ENCODE peak calls at places on chromosomes 3 and 15, in eight cellular contexts. One of them, this sample, is unnamed.

GRCh38 chr3:37626722-37627565 is 234.7 kb upstream of the CTDSPL start:
- DNase-seq in GM20000: no peak
- DNase-seq in spleen: no peak
- DNase-seq in left lung: no peak
- DNase-seq in GM23338: no peak
- DNase-seq in AG04450: no peak
- DNase-seq in Panc1: no peak
- DNase-seq in activated CD8-positive, alpha-beta T cell treated with anti-CD3 and anti-CD28 coated beads for 36 hours: no peak
- DNase-seq in this sample: no peak

GRCh38 chr15:78131295-78132021 is at the start of gene CIB2:
- DNase-seq in GM20000: peak
- DNase-seq in spleen: peak
- DNase-seq in left lung: peak
- DNase-seq in GM23338: peak
- DNase-seq in AG04450: peak
- DNase-seq in Panc1: no peak
- DNase-seq in activated CD8-positive, alpha-beta T cell treated with anti-CD3 and anti-CD28 coated beads for 36 hours: peak
- DNase-seq in this sample: peak

GRCh38 chr3:126083913-126084514 is at the start of gene SLC41A3:
- DNase-seq in GM20000: peak
- DNase-seq in spleen: peak
- DNase-seq in left lung: peak
- DNase-seq in GM23338: peak
- DNase-seq in AG04450: peak
- DNase-seq in Panc1: peak
- DNase-seq in activated CD8-positive, alpha-beta T cell treated with anti-CD3 and anti-CD28 coated beads for 36 hours: peak
- DNase-seq in this sample: peak

GRCh38 chr3:468172-468571 is 271.6 kb downstream of the CHL1 start:
- DNase-seq in GM20000: no peak
- DNase-seq in spleen: no peak
- DNase-seq in left lung: no peak
- DNase-seq in GM23338: peak
- DNase-seq in AG04450: no peak
- DNase-seq in Panc1: peak
- DNase-seq in activated CD8-positive, alpha-beta T cell treated with anti-CD3 and anti-CD28 coated beads for 36 hours: no peak
- DNase-seq in this sample: no peak

GRCh38 chr3:50299929-50300680 is 900 bp upstream of the HYAL3 start:
- DNase-seq in GM20000: no peak
- DNase-seq in spleen: peak
- DNase-seq in left lung: peak
- DNase-seq in GM23338: no peak
- DNase-seq in AG04450: no peak
- DNase-seq in Panc1: no peak
- DNase-seq in activated CD8-positive, alpha-beta T cell treated with anti-CD3 and anti-CD28 coated beads for 36 hours: peak
- DNase-seq in this sample: no peak

GRCh38 chr3:47266709-47267489 is 15.7 kb downstream of the KIF9 start:
- DNase-seq in GM20000: peak
- DNase-seq in spleen: peak
- DNase-seq in left lung: no peak
- DNase-seq in GM23338: no peak
- DNase-seq in AG04450: peak
- DNase-seq in Panc1: no peak
- DNase-seq in activated CD8-positive, alpha-beta T cell treated with anti-CD3 and anti-CD28 coated beads for 36 hours: peak
- DNase-seq in this sample: no peak

GRCh38 chr15:42138968-42139386 is 17.5 kb downstream of the PLA2G4F start:
- DNase-seq in GM20000: no peak
- DNase-seq in spleen: peak
- DNase-seq in left lung: peak
- DNase-seq in GM23338: no peak
- DNase-seq in AG04450: no peak
- DNase-seq in Panc1: no peak
- DNase-seq in activated CD8-positive, alpha-beta T cell treated with anti-CD3 and anti-CD28 coated beads for 36 hours: no peak
- DNase-seq in this sample: no peak

GRCh38 chr3:98741121-98741716 is 21.9 kb upstream of the ST3GAL6 start:
- DNase-seq in GM20000: no peak
- DNase-seq in spleen: no peak
- DNase-seq in left lung: no peak
- DNase-seq in GM23338: no peak
- DNase-seq in AG04450: no peak
- DNase-seq in Panc1: no peak
- DNase-seq in activated CD8-positive, alpha-beta T cell treated with anti-CD3 and anti-CD28 coated beads for 36 hours: no peak
- DNase-seq in this sample: no peak

GRCh38 chr3:171620825-171621434 is 160.7 kb upstream of the TNIK start:
- DNase-seq in GM20000: no peak
- DNase-seq in spleen: no peak
- DNase-seq in left lung: no peak
- DNase-seq in GM23338: no peak
- DNase-seq in AG04450: no peak
- DNase-seq in Panc1: no peak
- DNase-seq in activated CD8-positive, alpha-beta T cell treated with anti-CD3 and anti-CD28 coated beads for 36 hours: no peak
- DNase-seq in this sample: no peak

GRCh38 chr3:58417075-58417474 is 16.6 kb downstream of the PDHB start:
- DNase-seq in GM20000: no peak
- DNase-seq in spleen: no peak
- DNase-seq in left lung: no peak
- DNase-seq in GM23338: no peak
- DNase-seq in AG04450: no peak
- DNase-seq in Panc1: no peak
- DNase-seq in activated CD8-positive, alpha-beta T cell treated with anti-CD3 and anti-CD28 coated beads for 36 hours: no peak
- DNase-seq in this sample: no peak

GRCh38 chr3:58418227-58418626 is 15.4 kb downstream of the PDHB start:
- DNase-seq in GM20000: no peak
- DNase-seq in spleen: no peak
- DNase-seq in left lung: no peak
- DNase-seq in GM23338: no peak
- DNase-seq in AG04450: no peak
- DNase-seq in Panc1: no peak
- DNase-seq in activated CD8-positive, alpha-beta T cell treated with anti-CD3 and anti-CD28 coated beads for 36 hours: no peak
- DNase-seq in this sample: no peak

GRCh38 chr3:58421004-58421403 is 12.6 kb downstream of the PDHB start:
- DNase-seq in GM20000: no peak
- DNase-seq in spleen: no peak
- DNase-seq in left lung: no peak
- DNase-seq in GM23338: no peak
- DNase-seq in AG04450: no peak
- DNase-seq in Panc1: no peak
- DNase-seq in activated CD8-positive, alpha-beta T cell treated with anti-CD3 and anti-CD28 coated beads for 36 hours: no peak
- DNase-seq in this sample: no peak

GRCh38 chr3:58422756-58423324 is 10.8 kb downstream of the PDHB start:
- DNase-seq in GM20000: no peak
- DNase-seq in spleen: no peak
- DNase-seq in left lung: no peak
- DNase-seq in GM23338: peak
- DNase-seq in AG04450: no peak
- DNase-seq in Panc1: no peak
- DNase-seq in activated CD8-positive, alpha-beta T cell treated with anti-CD3 and anti-CD28 coated beads for 36 hours: no peak
- DNase-seq in this sample: no peak

DNA sequence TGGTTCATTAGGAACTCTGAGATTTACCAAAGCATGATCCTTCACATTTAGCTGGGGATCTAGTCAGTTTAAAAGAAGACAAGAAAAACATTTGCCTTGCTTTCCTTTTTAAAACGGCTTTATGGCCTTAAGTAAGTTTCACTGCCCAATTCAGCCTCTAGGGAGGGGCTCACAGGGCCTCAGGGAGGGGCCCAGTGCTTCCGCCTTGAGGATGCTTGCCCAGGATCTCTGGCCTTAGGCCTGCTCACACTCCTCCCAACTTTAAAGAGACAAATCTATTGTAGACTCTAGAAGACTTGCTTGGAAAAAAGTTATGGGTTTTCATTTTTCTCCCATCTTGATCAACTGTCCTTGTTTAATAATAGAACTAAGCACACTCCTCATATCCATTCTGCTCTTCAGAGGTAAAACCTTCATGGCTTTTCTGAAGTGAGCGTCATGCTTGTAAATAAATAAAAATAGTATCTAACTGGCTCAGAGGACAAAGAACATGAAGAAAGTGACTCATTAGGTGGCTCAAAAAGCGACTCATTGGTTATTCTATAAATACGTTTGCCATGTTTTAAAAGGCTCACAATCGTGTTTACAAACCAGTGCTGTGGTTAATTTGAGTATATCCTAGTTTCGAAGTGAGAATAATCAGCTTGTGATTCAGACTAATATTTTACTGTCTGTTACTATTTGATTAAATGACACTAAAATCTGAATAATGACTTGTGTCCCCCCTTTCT is 13.7 kb downstream of the PDHB start:
- DNase-seq in GM20000: peak
- DNase-seq in spleen: no peak
- DNase-seq in left lung: no peak
- DNase-seq in GM23338: no peak
- DNase-seq in AG04450: no peak
- DNase-seq in Panc1: no peak
- DNase-seq in activated CD8-positive, alpha-beta T cell treated with anti-CD3 and anti-CD28 coated beads for 36 hours: no peak
- DNase-seq in this sample: no peak
- TF ChIP-seq CTCF in GM20000: no peak
- TF ChIP-seq CTCF in spleen: peak
- TF ChIP-seq CTCF in left lung: no peak
- TF ChIP-seq CTCF in GM23338: no peak
- TF ChIP-seq CTCF in AG04450: no peak
- TF ChIP-seq CTCF in Panc1: no peak
- TF ChIP-seq CTCF in activated CD8-positive, alpha-beta T cell treated with anti-CD3 and anti-CD28 coated beads for 36 hours: no peak
- TF ChIP-seq CTCF in this sample: no peak

GRCh38 chr15:69604050-69604378 is 151.4 kb downstream of the RPLP1 start:
- DNase-seq in GM20000: no peak
- DNase-seq in spleen: no peak
- DNase-seq in left lung: no peak
- DNase-seq in GM23338: peak
- DNase-seq in AG04450: no peak
- DNase-seq in Panc1: no peak
- DNase-seq in activated CD8-positive, alpha-beta T cell treated with anti-CD3 and anti-CD28 coated beads for 36 hours: no peak
- DNase-seq in this sample: no peak
- TF ChIP-seq CTCF in GM20000: no peak
- TF ChIP-seq CTCF in spleen: no peak
- TF ChIP-seq CTCF in left lung: no peak
- TF ChIP-seq CTCF in GM23338: peak
- TF ChIP-seq CTCF in AG04450: no peak
- TF ChIP-seq CTCF in Panc1: no peak
- TF ChIP-seq CTCF in activated CD8-positive, alpha-beta T cell treated with anti-CD3 and anti-CD28 coated beads for 36 hours: no peak
- TF ChIP-seq CTCF in this sample: peak

GRCh38 chr15:51621917-51622268 is 678 bp downstream of the DMXL2 start:
- DNase-seq in GM20000: peak
- DNase-seq in spleen: peak
- DNase-seq in left lung: peak
- DNase-seq in GM23338: peak
- DNase-seq in AG04450: peak
- DNase-seq in Panc1: no peak
- DNase-seq in activated CD8-positive, alpha-beta T cell treated with anti-CD3 and anti-CD28 coated beads for 36 hours: peak
- DNase-seq in this sample: peak
- TF ChIP-seq CTCF in GM20000: no peak
- TF ChIP-seq CTCF in spleen: no peak
- TF ChIP-seq CTCF in left lung: no peak
- TF ChIP-seq CTCF in GM23338: no peak
- TF ChIP-seq CTCF in AG04450: no peak
- TF ChIP-seq CTCF in Panc1: peak
- TF ChIP-seq CTCF in activated CD8-positive, alpha-beta T cell treated with anti-CD3 and anti-CD28 coated beads for 36 hours: no peak
- TF ChIP-seq CTCF in this sample: no peak

GRCh38 chr3:134755821-134756220 is 39.2 kb upstream of the EPHB1 start:
- DNase-seq in GM20000: no peak
- DNase-seq in spleen: no peak
- DNase-seq in left lung: no peak
- DNase-seq in GM23338: no peak
- DNase-seq in AG04450: no peak
- DNase-seq in Panc1: no peak
- DNase-seq in activated CD8-positive, alpha-beta T cell treated with anti-CD3 and anti-CD28 coated beads for 36 hours: no peak
- DNase-seq in this sample: no peak

GRCh38 chr3:134751831-134752230 is 43.2 kb upstream of the EPHB1 start:
- DNase-seq in GM20000: no peak
- DNase-seq in spleen: no peak
- DNase-seq in left lung: no peak
- DNase-seq in GM23338: no peak
- DNase-seq in AG04450: no peak
- DNase-seq in Panc1: no peak
- DNase-seq in activated CD8-positive, alpha-beta T cell treated with anti-CD3 and anti-CD28 coated beads for 36 hours: no peak
- DNase-seq in this sample: no peak

GRCh38 chr3:134752761-134753461 is 42.1 kb upstream of the EPHB1 start:
- DNase-seq in GM20000: no peak
- DNase-seq in spleen: no peak
- DNase-seq in left lung: no peak
- DNase-seq in GM23338: no peak
- DNase-seq in AG04450: no peak
- DNase-seq in Panc1: no peak
- DNase-seq in activated CD8-positive, alpha-beta T cell treated with anti-CD3 and anti-CD28 coated beads for 36 hours: no peak
- DNase-seq in this sample: no peak

GRCh38 chr3:134754768-134755559 is 40.1 kb upstream of the EPHB1 start:
- DNase-seq in GM20000: peak
- DNase-seq in spleen: no peak
- DNase-seq in left lung: no peak
- DNase-seq in GM23338: peak
- DNase-seq in AG04450: no peak
- DNase-seq in Panc1: peak
- DNase-seq in activated CD8-positive, alpha-beta T cell treated with anti-CD3 and anti-CD28 coated beads for 36 hours: peak
- DNase-seq in this sample: peak

DNA sequence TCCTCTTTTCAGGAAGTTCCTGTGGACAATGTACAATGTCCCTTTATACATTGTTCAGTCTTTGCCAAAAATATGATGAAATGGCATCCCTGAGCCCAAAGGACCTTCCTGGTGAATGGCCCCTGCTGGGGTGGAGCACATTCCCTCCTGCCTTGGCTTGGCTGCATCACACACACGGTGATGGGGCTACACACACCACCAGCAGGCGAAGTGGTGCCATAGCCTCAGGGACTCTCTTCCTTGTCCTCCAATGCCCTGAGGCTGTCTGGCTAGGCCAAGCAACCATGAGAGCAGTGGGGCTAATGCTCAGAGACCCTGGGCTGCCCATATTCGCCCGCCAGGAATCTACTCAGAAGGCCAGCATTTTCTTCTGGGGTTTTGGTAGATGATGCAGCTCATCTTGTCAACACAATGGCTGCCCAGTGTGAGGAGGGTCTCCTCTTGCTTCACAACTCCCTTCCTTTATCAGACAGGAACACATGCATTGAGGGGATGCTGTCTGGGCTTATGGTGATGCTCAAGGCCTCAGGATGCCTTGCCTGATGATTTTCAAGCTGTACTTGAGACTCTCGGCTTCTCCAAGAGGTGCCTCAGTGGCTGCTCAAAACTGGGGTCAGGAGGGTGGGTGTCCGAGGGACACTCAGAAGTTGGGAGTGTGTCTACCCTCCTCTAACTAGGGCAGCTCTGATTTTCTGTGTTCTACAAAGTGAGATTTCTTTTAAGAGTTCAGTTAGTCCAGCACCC is 40.9 kb upstream of the EPHB1 start:
- DNase-seq in GM20000: no peak
- DNase-seq in spleen: no peak
- DNase-seq in left lung: no peak
- DNase-seq in GM23338: peak
- DNase-seq in AG04450: no peak
- DNase-seq in Panc1: no peak
- DNase-seq in activated CD8-positive, alpha-beta T cell treated with anti-CD3 and anti-CD28 coated beads for 36 hours: no peak
- DNase-seq in this sample: no peak
- TF ChIP-seq CTCF in GM20000: no peak
- TF ChIP-seq CTCF in spleen: no peak
- TF ChIP-seq CTCF in left lung: no peak
- TF ChIP-seq CTCF in GM23338: peak
- TF ChIP-seq CTCF in AG04450: no peak
- TF ChIP-seq CTCF in Panc1: no peak
- TF ChIP-seq CTCF in activated CD8-positive, alpha-beta T cell treated with anti-CD3 and anti-CD28 coated beads for 36 hours: no peak
- TF ChIP-seq CTCF in this sample: no peak